ENCODE peak calls at places on chromosomes 7 and 10, in four cellular contexts. T, Q, C and L are unnamed samples.

GRCh38 chr7:100429637-100430449 is at the start of gene MEPCE:
- DNase-seq in T (peak; percentile 96), Q (peak; percentile 96), C (peak; percentile 68), L (no peak)

GRCh38 chr7:157851501-157852067 is 514.8 kb downstream of the DNAJB6 start:
- DNase-seq in C (no peak), Q (peak; percentile 17), T (no peak), L (peak; percentile 63)

GRCh38 chr10:117552156-117552620 is 9.6 kb downstream of the EMX2 start:
- DNase-seq in Q (no peak), T (no peak), C (no peak), L (peak; percentile 72)

GRCh38 chr7:139675127-139676110 is 102.4 kb downstream of the HIPK2 start:
- DNase-seq in T (no peak), C (no peak), Q (peak; percentile 95), L (no peak)

GRCh38 chr7:114663502-114663901 is 248.9 kb downstream of the FOXP2 start:
- DNase-seq in C (peak; percentile 15), T (no peak), Q (peak; percentile 3), L (no peak)

GRCh38 chr7:95441042-95441823 is 6.4 kb upstream of the PON2 start:
- DNase-seq in Q (peak; percentile 93), T (no peak), C (no peak), L (no peak)

GRCh38 chr10:93481931-93482834 is at the start of gene MYOF:
- DNase-seq in C (peak; percentile 50), T (peak; percentile 49), Q (peak; percentile 59), L (no peak)

GRCh38 chr7:78523903-78524302 is 725.3 kb downstream of the PHTF2 start:
- DNase-seq in Q (no peak), T (peak; percentile 13), C (no peak), L (no peak)

GRCh38 chr7:102996957-102997356 is 77.6 kb downstream of the FBXL13 start:
- DNase-seq in C (no peak), Q (no peak), T (no peak), L (no peak)

GRCh38 chr7:41711283-41712064 is 8.6 kb upstream of the INHBA start:
- DNase-seq in C (no peak), Q (peak; percentile 4), T (peak; percentile 18), L (peak; percentile 82)

DNA sequence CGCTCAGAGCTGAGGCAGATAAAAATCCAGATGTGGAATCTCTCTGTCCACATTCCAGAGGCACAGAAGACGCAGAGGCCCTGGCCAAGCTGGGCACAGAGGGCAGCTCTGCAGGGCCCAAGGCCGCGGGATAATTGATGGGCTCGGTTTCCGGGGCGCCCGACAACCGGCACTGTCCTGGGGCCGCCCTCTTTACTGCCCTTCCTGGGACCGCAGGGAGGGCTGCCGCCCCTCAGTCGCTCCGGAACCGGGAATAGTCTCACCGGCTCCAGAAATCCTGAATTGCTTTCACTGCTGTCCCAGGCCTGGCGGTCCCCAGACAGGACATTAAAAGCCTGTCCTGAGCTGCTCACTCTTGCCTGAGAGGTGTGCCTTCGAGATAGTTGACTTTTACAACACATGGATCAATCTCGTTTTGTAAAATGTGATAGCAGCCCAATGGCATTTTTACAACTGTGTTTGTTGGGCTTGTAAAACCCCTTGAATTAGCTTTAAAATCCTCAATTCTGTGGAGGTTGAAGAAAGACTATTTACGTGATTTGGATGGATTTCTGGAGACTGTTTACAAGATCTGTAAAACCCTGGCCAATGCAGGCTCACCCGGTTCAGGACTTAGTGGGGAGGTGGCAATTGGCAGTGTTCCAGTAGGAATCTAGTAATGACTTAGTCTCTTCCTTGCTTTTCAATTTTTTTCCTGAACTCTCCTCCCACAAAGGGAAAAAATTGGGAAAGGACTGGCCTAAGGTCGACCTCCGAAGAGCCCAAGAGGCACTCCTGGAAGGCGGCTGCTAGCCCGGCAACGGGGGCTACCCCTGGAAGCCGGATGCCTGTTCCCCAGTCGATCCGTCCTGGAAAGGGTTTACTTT is 1.4 kb upstream of the HOXA6 start:
- DNase-seq in C (no peak), T (no peak), Q (no peak), L (peak; percentile 46)
- TF ChIP-seq HDAC6 in C (no peak), T (no peak), Q (no peak), L (no peak)

DNA sequence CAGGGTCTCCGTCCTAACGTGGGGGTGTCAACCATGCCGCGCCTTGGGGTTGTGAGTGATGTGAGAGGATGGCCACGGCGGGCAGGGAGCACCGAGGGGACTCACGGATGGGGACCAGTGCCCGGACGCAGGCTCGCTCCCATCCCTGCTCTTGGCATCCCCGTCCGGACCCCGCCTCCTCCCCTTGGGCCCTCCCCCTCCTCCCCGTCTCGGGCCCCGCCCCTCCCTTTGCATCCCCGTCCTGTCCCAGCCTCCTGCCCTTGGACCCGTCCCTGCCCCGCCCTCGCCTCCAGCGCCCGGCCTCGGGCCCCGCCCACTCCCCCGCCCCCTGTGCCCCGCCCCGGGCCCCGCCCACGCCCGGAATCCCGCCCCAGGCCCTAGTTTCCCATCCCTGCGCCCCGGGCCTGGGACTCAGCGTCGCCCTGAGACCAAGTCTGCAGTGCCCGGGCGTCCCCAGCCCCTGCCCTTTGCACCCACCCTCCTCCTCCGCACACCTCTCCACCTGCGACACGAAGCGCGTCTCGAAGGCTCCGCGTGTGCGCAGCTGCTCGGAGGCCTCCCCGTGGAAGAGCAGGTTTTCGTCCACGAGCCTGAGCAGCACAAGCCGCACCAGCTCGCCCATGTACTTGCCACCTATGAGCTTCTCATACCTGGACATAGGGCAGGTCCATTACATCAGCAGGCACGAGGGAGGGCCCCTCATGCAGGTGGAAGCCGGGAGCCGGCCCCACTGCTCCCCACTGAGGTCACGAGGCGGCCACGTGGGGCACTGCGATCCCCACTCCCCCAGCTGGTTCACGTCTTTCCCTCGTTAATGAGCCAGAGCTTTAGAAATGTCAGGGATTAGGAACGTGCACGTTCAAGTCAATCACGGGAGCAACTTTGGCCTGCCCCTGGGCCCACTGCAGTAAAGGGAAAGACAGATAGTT is 5.1 kb upstream of the MYL7 start:
- DNase-seq in Q (no peak), C (no peak), T (peak; percentile 100), L (peak; percentile 76)
- TF ChIP-seq HDAC6 in Q (no peak), C (no peak), T (no peak), L (no peak)

GRCh38 chr10:69237528-69238159 is 17.5 kb downstream of the HKDC1 start:
- DNase-seq in C (no peak), T (peak; percentile 91), Q (peak; percentile 50), L (peak; percentile 98)
- TF ChIP-seq HDAC6 in C (no peak), T (no peak), Q (no peak), L (no peak)

GRCh38 chr10:3779146-3779707 is 5.8 kb downstream of the KLF6 start:
- DNase-seq in T (no peak), Q (no peak), C (no peak), L (no peak)

GRCh38 chr10:3776796-3777571 is 8.0 kb downstream of the KLF6 start:
- DNase-seq in Q (peak; percentile 58), C (no peak), T (no peak), L (no peak)

GRCh38 chr10:3778708-3779108 is 6.3 kb downstream of the KLF6 start:
- DNase-seq in T (no peak), C (no peak), Q (no peak), L (no peak)

GRCh38 chr10:3780056-3780765 is 4.8 kb downstream of the KLF6 start:
- DNase-seq in T (no peak), C (no peak), Q (no peak), L (no peak)

DNA sequence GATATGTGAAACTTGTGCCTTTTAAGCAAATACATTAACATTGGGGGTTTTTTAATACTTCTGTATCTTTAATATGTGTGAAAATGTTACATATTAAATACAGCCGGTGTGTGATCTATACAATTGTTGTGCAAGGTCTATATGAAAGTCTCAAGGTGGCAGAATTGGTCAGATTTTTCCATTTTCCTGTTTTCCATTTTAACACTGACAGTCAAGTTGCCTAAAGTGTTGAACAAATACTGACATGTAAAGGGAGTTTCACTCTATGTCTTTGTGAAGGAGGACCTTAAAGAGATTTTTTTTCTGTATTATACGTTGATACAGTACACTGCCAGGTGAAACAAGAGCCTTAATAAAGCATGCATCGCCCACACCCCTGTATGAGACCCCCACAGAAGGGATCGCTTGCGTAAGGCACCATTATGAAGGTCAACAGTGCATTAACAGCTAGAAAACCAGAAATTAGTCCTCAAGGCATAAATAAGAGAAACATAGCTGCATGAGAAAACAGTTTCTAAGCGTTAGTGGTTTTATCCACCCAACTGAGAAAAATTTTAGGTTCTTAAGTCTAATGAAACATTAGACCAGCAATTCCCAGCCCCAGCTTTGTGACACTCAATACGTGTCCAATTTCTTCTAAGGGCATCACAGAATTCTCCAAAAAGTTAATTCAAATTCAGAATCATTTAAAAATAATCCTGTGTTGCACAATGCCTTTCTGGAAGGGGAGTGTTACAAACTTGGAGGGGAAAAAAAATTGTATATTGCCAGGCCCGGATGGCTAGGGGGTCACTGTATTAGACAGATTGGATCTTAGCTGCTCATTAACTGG is 6.9 kb downstream of the KLF6 start:
- DNase-seq in Q (no peak), T (no peak), C (no peak), L (no peak)
- TF ChIP-seq HDAC6 in Q (no peak), T (no peak), C (no peak), L (no peak)

GRCh38 chr7:55066938-55067337 is 48.1 kb downstream of the EGFR start:
- DNase-seq in Q (no peak), C (no peak), T (no peak), L (no peak)
- TF ChIP-seq HDAC6 in Q (no peak), C (no peak), T (no peak), L (no peak)

GRCh38 chr7:82605247-82605864 is 161.8 kb upstream of the CACNA2D1 start:
- DNase-seq in Q (peak; percentile 6), C (no peak), T (peak; percentile 43), L (no peak)
- TF ChIP-seq HDAC6 in Q (no peak), C (no peak), T (no peak), L (no peak)

GRCh38 chr10:60230892-60231291 is 158.8 kb downstream of the ANK3 start:
- DNase-seq in C (no peak), T (no peak), Q (no peak), L (no peak)
- TF ChIP-seq HDAC6 in C (no peak), T (no peak), Q (no peak), L (no peak)

DNA sequence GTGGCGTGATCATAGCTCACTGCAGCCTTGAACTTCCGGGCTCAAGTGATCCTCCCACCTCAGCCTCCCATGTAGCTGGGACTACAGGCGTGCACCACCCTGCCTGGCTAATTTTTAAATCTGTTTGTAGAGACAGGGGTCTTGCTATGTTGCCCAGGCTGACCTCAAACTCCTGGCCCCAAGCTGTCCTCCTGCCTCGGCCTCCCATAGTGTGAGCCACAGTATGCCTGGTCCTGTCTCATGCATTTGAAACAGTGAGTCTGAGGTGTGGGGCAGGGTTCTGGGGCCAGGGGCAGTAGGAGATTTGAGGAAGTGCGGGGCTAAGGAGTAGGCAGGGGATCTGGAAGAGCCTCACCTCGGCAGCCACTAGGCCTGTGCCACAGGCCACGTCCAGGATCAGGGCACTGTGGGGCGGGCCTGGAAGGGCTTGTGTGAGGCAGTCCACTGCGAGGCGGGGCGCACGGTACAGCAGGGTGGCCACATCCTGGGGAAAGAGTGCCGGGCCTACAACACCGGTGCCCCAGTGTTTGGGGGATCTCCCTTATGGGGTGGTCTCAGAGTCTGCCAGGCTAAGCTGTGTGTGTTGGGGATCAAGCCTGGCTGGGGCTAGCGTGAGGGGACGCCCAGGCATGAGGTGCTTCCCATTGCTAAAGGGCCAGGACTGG is 1.5 kb downstream of the METTL27 start:
- DNase-seq in C (no peak), T (no peak), Q (no peak), L (no peak)
- TF ChIP-seq HDAC6 in C (no peak), T (no peak), Q (no peak), L (no peak)

GRCh38 chr7:30226593-30227268 is 57.7 kb upstream of the ZNRF2 start:
- DNase-seq in T (no peak), Q (peak; percentile 73), C (no peak), L (peak; percentile 66)
- TF ChIP-seq HDAC6 in T (no peak), Q (no peak), C (no peak), L (no peak)